ENCODE peak calls at places on chromosomes 3 and 15, in four cellular contexts. L is upper lobe of right lung, M is IMR-90, O is cardiac muscle cell. W is an unnamed sample.

GRCh38 chr3:152109038-152109437 is 159.7 kb upstream of the MBNL1 start:
- DNase-seq in M (no peak), L (no peak), O (no peak), W (no peak)

GRCh38 chr3:135896613-135897012 is 68.9 kb upstream of the PPP2R3A start:
- DNase-seq in L (no peak), O (peak), M (peak), W (no peak)

GRCh38 chr3:113064183-113064582 is 73.4 kb downstream of the GTPBP8 start:
- DNase-seq in M (no peak), O (no peak), L (no peak), W (no peak)

GRCh38 chr15:83287541-83288027 is 3.1 kb upstream of the BNC1 start:
- DNase-seq in O (peak), L (no peak), M (peak), W (no peak)

GRCh38 chr15:94246016-94246415 is 14.7 kb downstream of the MCTP2 start:
- DNase-seq in O (no peak), L (no peak), M (no peak), W (no peak)

GRCh38 chr3:78906245-78906644 is 861.6 kb downstream of the ROBO1 start:
- DNase-seq in L (no peak), M (no peak), O (no peak), W (no peak)

GRCh38 chr3:187639912-187640822 is 30.0 kb downstream of the SST start:
- DNase-seq in M (no peak), O (no peak), L (no peak), W (no peak)

GRCh38 chr3:78878011-78878410 is 889.8 kb downstream of the ROBO1 start:
- DNase-seq in O (no peak), M (peak), L (no peak), W (no peak)

GRCh38 chr3:168524129-168524528 is 428.4 kb upstream of the GOLIM4 start:
- DNase-seq in O (no peak), M (no peak), L (no peak), W (no peak)

GRCh38 chr3:37905346-37905745 is 43.7 kb downstream of the CTDSPL start:
- DNase-seq in L (no peak), M (no peak), O (no peak), W (no peak)

GRCh38 chr15:61032600-61033286 is 196.4 kb downstream of the RORA start:
- DNase-seq in M (no peak), L (no peak), O (no peak), W (no peak)

GRCh38 chr3:6455031-6455430 is 405.9 kb upstream of the GRM7 start:
- DNase-seq in M (no peak), L (no peak), O (no peak), W (no peak)

GRCh38 chr3:159616234-159616825 is 372.3 kb upstream of the IL12A start:
- DNase-seq in O (peak), M (peak), L (peak), W (no peak)
- TF ChIP-seq CTCF in O (peak), M (peak), L (peak), W (no peak)

DNA sequence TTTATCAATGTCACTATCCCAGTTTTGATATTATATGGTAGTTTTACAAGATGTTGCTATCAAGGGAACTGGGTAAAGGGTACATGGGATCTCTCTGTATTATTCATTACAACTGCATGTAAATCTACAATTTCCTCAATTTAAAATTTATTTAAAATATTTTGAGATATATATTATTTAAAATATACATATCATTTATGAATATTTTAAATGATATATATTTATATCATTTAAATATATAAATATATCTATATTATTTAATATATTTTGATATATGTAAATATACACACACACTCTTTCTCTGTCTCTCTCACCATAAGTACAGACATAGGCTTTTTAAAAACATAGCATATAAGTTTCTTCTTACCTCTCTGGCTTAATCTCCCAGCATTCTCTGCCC is 104.7 kb downstream of the TP63 start:
- DNase-seq in O (no peak), L (no peak), M (no peak), W (no peak)
- TF ChIP-seq CTCF in O (no peak), L (no peak), M (no peak), W (no peak)

GRCh38 chr3:9934235-9934621 is 594 bp downstream of the CRELD1 start:
- DNase-seq in L (no peak), M (no peak), O (no peak), W (no peak)
- TF ChIP-seq CTCF in L (no peak), M (no peak), O (peak), W (no peak)

GRCh38 chr3:72232777-72233176 is 447.8 kb upstream of the PROK2 start:
- DNase-seq in M (no peak), L (no peak), O (no peak), W (no peak)
- TF ChIP-seq CTCF in M (no peak), L (no peak), O (no peak), W (no peak)

GRCh38 chr3:190063490-190063889 is 57.2 kb downstream of the P3H2 start:
- DNase-seq in M (no peak), O (no peak), L (no peak), W (no peak)
- TF ChIP-seq CTCF in M (no peak), O (no peak), L (no peak), W (no peak)

GRCh38 chr3:177521305-177521704 is 324.0 kb upstream of the TBL1XR1 start:
- DNase-seq in M (no peak), L (peak), O (no peak), W (no peak)
- TF ChIP-seq CTCF in M (no peak), L (peak), O (no peak), W (no peak)

W was measured in omental fat pad.